ENCODE peak calls at places on chromosomes 11 and 22, in six cellular contexts. One of them, this sample, is unnamed. For H3K4me1, the result is how much of the 10 kb centered on the place peaks cover.

GRCh38 chr11:28713850-28714249 is 605.7 kb downstream of the METTL15 start:
- DNase-seq in esophagus squamous epithelium: no peak
- DNase-seq in HCT116: no peak
- DNase-seq in ovary: no peak
- DNase-seq in IMR-90: peak
- DNase-seq in stomach: no peak
- DNase-seq in this sample: no peak

GRCh38 chr22:18950141-18950540 is 14.0 kb upstream of the PRODH start:
- DNase-seq in HCT116: no peak
- DNase-seq in ovary: no peak
- DNase-seq in stomach: no peak
- DNase-seq in IMR-90: no peak
- DNase-seq in esophagus squamous epithelium: no peak
- DNase-seq in this sample: no peak

GRCh38 chr11:59706518-59707285 is 6.9 kb downstream of the OR10V1 start:
- DNase-seq in ovary: no peak
- DNase-seq in stomach: peak
- DNase-seq in HCT116: peak
- DNase-seq in esophagus squamous epithelium: no peak
- DNase-seq in IMR-90: peak
- DNase-seq in this sample: no peak

GRCh38 chr11:86686531-86686930 is 14.1 kb upstream of the ME3 start:
- DNase-seq in esophagus squamous epithelium: no peak
- DNase-seq in IMR-90: no peak
- DNase-seq in HCT116: no peak
- DNase-seq in stomach: no peak
- DNase-seq in ovary: no peak
- DNase-seq in this sample: no peak

GRCh38 chr22:29340566-29340965 is 25.1 kb upstream of the RASL10A start:
- DNase-seq in esophagus squamous epithelium: no peak
- DNase-seq in ovary: no peak
- DNase-seq in stomach: no peak
- DNase-seq in HCT116: no peak
- DNase-seq in IMR-90: no peak
- DNase-seq in this sample: no peak

GRCh38 chr11:27383645-27384044 is 20.6 kb upstream of the CCDC34 start:
- DNase-seq in HCT116: no peak
- DNase-seq in esophagus squamous epithelium: no peak
- DNase-seq in ovary: no peak
- DNase-seq in IMR-90: no peak
- DNase-seq in stomach: no peak
- DNase-seq in this sample: no peak

GRCh38 chr11:93054881-93055280 is 85.4 kb downstream of the MTNR1B start:
- DNase-seq in esophagus squamous epithelium: no peak
- DNase-seq in IMR-90: peak
- DNase-seq in ovary: no peak
- DNase-seq in stomach: no peak
- DNase-seq in HCT116: peak
- DNase-seq in this sample: no peak

GRCh38 chr11:35321532-35322320 is 97.6 kb downstream of the SLC1A2 start:
- DNase-seq in stomach: no peak
- DNase-seq in ovary: no peak
- DNase-seq in esophagus squamous epithelium: no peak
- DNase-seq in HCT116: no peak
- DNase-seq in IMR-90: peak
- DNase-seq in this sample: no peak

GRCh38 chr11:74019860-74020259 is 11.0 kb upstream of the UCP3 start:
- DNase-seq in HCT116: no peak
- DNase-seq in IMR-90: peak
- DNase-seq in esophagus squamous epithelium: no peak
- DNase-seq in stomach: no peak
- DNase-seq in ovary: no peak
- DNase-seq in this sample: no peak

GRCh38 chr11:62186195-62186594 is 3.8 kb upstream of the SCGB1D1 start:
- DNase-seq in stomach: no peak
- DNase-seq in esophagus squamous epithelium: no peak
- DNase-seq in HCT116: no peak
- DNase-seq in IMR-90: no peak
- DNase-seq in ovary: no peak
- DNase-seq in this sample: no peak

GRCh38 chr11:64511966-64512365 is 79.1 kb upstream of the SLC22A12 start:
- DNase-seq in HCT116: no peak
- DNase-seq in stomach: no peak
- DNase-seq in ovary: no peak
- DNase-seq in IMR-90: no peak
- DNase-seq in esophagus squamous epithelium: no peak
- DNase-seq in this sample: no peak

GRCh38 chr22:47345025-47345424 is 582.6 kb downstream of the TBC1D22A start:
- DNase-seq in stomach: no peak
- DNase-seq in IMR-90: no peak
- DNase-seq in HCT116: no peak
- DNase-seq in ovary: no peak
- DNase-seq in esophagus squamous epithelium: no peak
- DNase-seq in this sample: no peak

GRCh38 chr11:118915941-118916841 is 9.5 kb downstream of the BCL9L start:
- DNase-seq in HCT116: no peak
- DNase-seq in IMR-90: no peak
- DNase-seq in esophagus squamous epithelium: no peak
- DNase-seq in ovary: peak
- DNase-seq in stomach: no peak
- DNase-seq in this sample: no peak

GRCh38 chr11:43129329-43129728 is 182.5 kb upstream of the API5 start:
- DNase-seq in stomach: no peak
- DNase-seq in esophagus squamous epithelium: no peak
- DNase-seq in IMR-90: no peak
- DNase-seq in HCT116: no peak
- DNase-seq in ovary: no peak
- DNase-seq in this sample: no peak

GRCh38 chr22:46072981-46073682 is 77.2 kb upstream of the PPARA start:
- DNase-seq in ovary: no peak
- DNase-seq in HCT116: no peak
- DNase-seq in stomach: peak
- DNase-seq in esophagus squamous epithelium: no peak
- DNase-seq in IMR-90: no peak
- DNase-seq in this sample: peak

GRCh38 chr11:16993495-16993894 is 20.7 kb downstream of the PLEKHA7 start:
- DNase-seq in esophagus squamous epithelium: no peak
- DNase-seq in ovary: no peak
- DNase-seq in stomach: no peak
- DNase-seq in HCT116: no peak
- DNase-seq in IMR-90: no peak
- DNase-seq in this sample: no peak

GRCh38 chr22:34303656-34304055 is 383.4 kb upstream of the LARGE1 start:
- DNase-seq in esophagus squamous epithelium: no peak
- DNase-seq in stomach: no peak
- DNase-seq in ovary: no peak
- DNase-seq in IMR-90: no peak
- DNase-seq in HCT116: no peak
- DNase-seq in this sample: no peak

GRCh38 chr11:77003954-77004353 is 30.2 kb upstream of the B3GNT6 start:
- DNase-seq in IMR-90: peak
- DNase-seq in esophagus squamous epithelium: no peak
- DNase-seq in ovary: no peak
- DNase-seq in HCT116: no peak
- DNase-seq in stomach: no peak
- DNase-seq in this sample: no peak

GRCh38 chr22:29946220-29946619 is 63.2 kb downstream of the MTMR3 start:
- DNase-seq in ovary: no peak
- DNase-seq in HCT116: no peak
- DNase-seq in IMR-90: no peak
- DNase-seq in stomach: no peak
- DNase-seq in esophagus squamous epithelium: no peak
- DNase-seq in this sample: no peak

GRCh38 chr11:15291885-15292284 is 177.2 kb downstream of the INSC start:
- DNase-seq in stomach: no peak
- DNase-seq in HCT116: no peak
- DNase-seq in ovary: no peak
- DNase-seq in esophagus squamous epithelium: no peak
- DNase-seq in IMR-90: no peak
- DNase-seq in this sample: peak

GRCh38 chr11:44957051-44957515 is 6.4 kb upstream of the TP53I11 start:
- DNase-seq in stomach: no peak
- DNase-seq in IMR-90: no peak
- DNase-seq in HCT116: no peak
- DNase-seq in esophagus squamous epithelium: no peak
- DNase-seq in ovary: peak
- DNase-seq in this sample: peak

GRCh38 chr11:44959064-44959463 is 8.4 kb upstream of the TP53I11 start:
- DNase-seq in stomach: no peak
- DNase-seq in HCT116: no peak
- DNase-seq in esophagus squamous epithelium: no peak
- DNase-seq in IMR-90: no peak
- DNase-seq in ovary: no peak
- DNase-seq in this sample: no peak

GRCh38 chr11:44960200-44960845 is 9.6 kb upstream of the TP53I11 start:
- DNase-seq in HCT116: no peak
- DNase-seq in esophagus squamous epithelium: no peak
- DNase-seq in IMR-90: no peak
- DNase-seq in ovary: no peak
- DNase-seq in stomach: no peak
- DNase-seq in this sample: no peak

GRCh38 chr11:44955019-44955738 is 4.5 kb upstream of the TP53I11 start:
- DNase-seq in IMR-90: peak
- DNase-seq in stomach: peak
- DNase-seq in ovary: peak
- DNase-seq in HCT116: no peak
- DNase-seq in esophagus squamous epithelium: no peak
- DNase-seq in this sample: peak

GRCh38 chr11:44958165-44958564 is 7.5 kb upstream of the TP53I11 start:
- DNase-seq in ovary: no peak
- DNase-seq in HCT116: no peak
- DNase-seq in IMR-90: no peak
- DNase-seq in esophagus squamous epithelium: no peak
- DNase-seq in stomach: peak
- DNase-seq in this sample: no peak
- H3K4me1 ChIP-seq in ovary: under half
- H3K4me1 ChIP-seq in HCT116: under half
- H3K4me1 ChIP-seq in IMR-90: under half
- H3K4me1 ChIP-seq in esophagus squamous epithelium: under half
- H3K4me1 ChIP-seq in stomach: under half
- H3K4me1 ChIP-seq in this sample: under half

DNA sequence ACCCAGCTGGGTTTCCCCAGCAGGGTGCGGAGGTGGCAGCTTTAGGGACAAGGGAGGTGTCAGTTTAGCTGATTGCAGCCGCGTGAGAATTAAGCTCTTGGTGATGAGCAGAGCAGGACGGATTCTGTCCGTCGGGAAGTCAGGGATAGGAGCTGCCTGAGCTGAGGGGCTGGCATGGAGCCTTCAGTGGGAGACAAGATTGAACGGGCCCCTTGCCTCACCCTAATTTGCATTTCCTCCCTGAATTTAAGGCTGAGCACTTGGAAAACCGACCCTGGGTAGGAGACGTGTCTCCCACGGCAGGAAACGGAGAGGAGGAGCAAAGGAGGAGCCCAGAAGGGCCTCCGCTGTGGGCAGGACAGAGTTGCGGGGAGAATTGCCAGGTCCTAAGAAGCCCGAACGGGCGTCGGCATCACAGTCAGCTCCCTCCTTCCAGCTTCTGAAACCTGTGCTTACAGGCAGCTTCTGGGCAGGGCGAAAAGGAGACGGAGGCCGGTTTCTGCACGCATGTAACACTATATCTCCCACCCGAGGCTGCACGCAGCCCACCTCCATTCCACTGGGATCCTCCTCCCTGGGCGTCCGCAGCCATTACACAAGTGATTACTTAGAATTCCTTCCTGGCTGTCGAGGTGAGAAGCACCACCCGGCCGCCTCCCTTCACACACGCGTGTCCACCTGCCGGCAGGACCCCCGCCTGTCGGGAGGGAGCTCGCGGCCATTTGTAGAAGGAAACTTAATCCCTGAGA is 345.8 kb downstream of the BRD1 start:
- DNase-seq in IMR-90: no peak
- DNase-seq in HCT116: no peak
- DNase-seq in esophagus squamous epithelium: no peak
- DNase-seq in stomach: no peak
- DNase-seq in ovary: no peak
- DNase-seq in this sample: peak
- TF ChIP-seq CTCF in IMR-90: no peak
- TF ChIP-seq CTCF in HCT116: no peak
- TF ChIP-seq CTCF in esophagus squamous epithelium: no peak
- TF ChIP-seq CTCF in stomach: no peak
- TF ChIP-seq CTCF in ovary: no peak
- TF ChIP-seq CTCF in this sample: no peak

DNA sequence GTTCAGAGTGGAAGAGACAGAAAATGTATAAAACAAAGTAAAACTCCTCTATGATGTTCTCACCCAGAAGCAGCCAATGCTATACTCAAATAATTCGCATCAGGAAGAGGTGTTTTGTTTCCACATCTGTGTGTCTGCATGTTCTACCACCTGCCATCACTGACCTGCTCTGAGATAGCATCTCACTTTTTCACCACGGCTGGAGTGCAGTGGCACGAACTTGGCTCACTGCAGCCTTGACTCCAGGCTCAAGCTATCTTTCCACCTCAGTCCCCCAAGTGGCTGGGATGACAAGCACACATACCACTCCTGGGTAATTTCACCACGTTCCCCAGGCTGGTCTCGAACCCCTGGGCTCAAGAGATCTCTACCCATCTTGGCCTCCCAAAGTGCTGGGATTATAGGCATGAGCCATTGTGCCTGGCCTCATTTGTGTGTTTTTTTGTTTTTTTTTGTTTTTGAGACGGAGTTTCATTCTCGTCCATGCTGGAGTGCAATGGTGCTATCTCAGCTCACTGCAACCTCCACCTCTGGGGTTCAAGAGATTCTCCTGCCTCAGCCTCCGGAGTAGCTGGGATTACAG is 14.4 kb downstream of the TALDO1 start:
- DNase-seq in ovary: no peak
- DNase-seq in esophagus squamous epithelium: no peak
- DNase-seq in IMR-90: no peak
- DNase-seq in HCT116: no peak
- DNase-seq in stomach: no peak
- DNase-seq in this sample: no peak
- TF ChIP-seq POLR2A in ovary: no peak
- TF ChIP-seq POLR2A in esophagus squamous epithelium: no peak
- TF ChIP-seq POLR2A in IMR-90: no peak
- TF ChIP-seq POLR2A in HCT116: no peak
- TF ChIP-seq POLR2A in stomach: no peak
- TF ChIP-seq POLR2A in this sample: no peak

GRCh38 chr11:114074546-114075342 is 15.2 kb downstream of the ZBTB16 start:
- DNase-seq in HCT116: no peak
- DNase-seq in esophagus squamous epithelium: no peak
- DNase-seq in stomach: no peak
- DNase-seq in IMR-90: no peak
- DNase-seq in ovary: peak
- DNase-seq in this sample: no peak
- H3K4me1 ChIP-seq in HCT116: under half
- H3K4me1 ChIP-seq in esophagus squamous epithelium: half or more
- H3K4me1 ChIP-seq in stomach: half or more
- H3K4me1 ChIP-seq in IMR-90: under half
- H3K4me1 ChIP-seq in ovary: under half
- H3K4me1 ChIP-seq in this sample: under half

This sample was measured in testis.